ENCODE peak calls at places on chromosomes 11 and 22, in seven cellular contexts. I, T, U, P, J, Z and Y are unnamed samples.

GRCh38 chr11:37905707-37906417 is 1307.8 kb upstream of the RAG2 start:
- DNase-seq in I (no peak), T (no peak), U (no peak), P (no peak), J (no peak), Z (no peak), Y (no peak)

GRCh38 chr11:74581954-74582547 is 10.3 kb upstream of the POLD3 start:
- DNase-seq in I (no peak), T (no peak), U (no peak), P (no peak), J (no peak), Z (no peak), Y (no peak)

GRCh38 chr11:2101171-2101675 is 38.0 kb downstream of the IGF2 start:
- DNase-seq in I (no peak), T (no peak), U (no peak), P (no peak), J (no peak), Z (no peak), Y (no peak)

GRCh38 chr11:116691779-116692178 is 81.0 kb downstream of the BUD13 start:
- DNase-seq in I (peak), T (no peak), U (peak), P (peak), J (peak), Z (peak), Y (no peak)

GRCh38 chr11:73271936-73272679 is at the start of gene P2RY6:
- DNase-seq in I (peak), T (peak), U (peak), P (peak), J (no peak), Z (no peak), Y (no peak)

GRCh38 chr11:116073854-116074837 is 569.9 kb upstream of the CADM1 start:
- DNase-seq in I (no peak), T (no peak), U (no peak), P (peak), J (peak), Z (no peak), Y (peak)

GRCh38 chr11:68979931-68980775 is 633 bp downstream of the MRGPRD start:
- DNase-seq in I (no peak), T (no peak), U (no peak), P (peak), J (no peak), Z (no peak), Y (no peak)

GRCh38 chr22:39414886-39415285 is 15.3 kb downstream of the TAB1 start:
- DNase-seq in I (peak), T (no peak), U (no peak), P (no peak), J (peak), Z (no peak), Y (no peak)

GRCh38 chr11:42239102-42239501 is 779.6 kb upstream of the LRRC4C start:
- DNase-seq in I (no peak), T (no peak), U (peak), P (no peak), J (no peak), Z (no peak), Y (no peak)

GRCh38 chr11:87198266-87198881 is 160.6 kb downstream of the TMEM135 start:
- DNase-seq in I (no peak), T (no peak), U (no peak), P (no peak), J (no peak), Z (no peak), Y (no peak)

GRCh38 chr11:95736268-95737208 is 53.0 kb downstream of the FAM76B start:
- DNase-seq in I (no peak), T (no peak), U (no peak), P (no peak), J (peak), Z (no peak), Y (no peak)

GRCh38 chr11:43790444-43790794 is 90.2 kb upstream of the ALKBH3 start:
- DNase-seq in I (no peak), T (no peak), U (no peak), P (no peak), J (no peak), Z (no peak), Y (no peak)

GRCh38 chr11:70156291-70157037 is 46.6 kb upstream of the FADD start:
- DNase-seq in I (no peak), T (no peak), U (no peak), P (no peak), J (peak), Z (no peak), Y (no peak)

GRCh38 chr22:19317865-19318264 is 26.3 kb upstream of the CLTCL1 start:
- DNase-seq in I (no peak), T (no peak), U (no peak), P (no peak), J (no peak), Z (no peak), Y (no peak)

GRCh38 chr11:69704508-69705245 is 855 bp upstream of the FGF19 start:
- DNase-seq in I (no peak), T (no peak), U (peak), P (peak), J (no peak), Z (no peak), Y (no peak)

GRCh38 chr22:42726811-42727210 is 6.1 kb upstream of the A4GALT start:
- DNase-seq in I (no peak), T (peak), U (no peak), P (no peak), J (no peak), Z (no peak), Y (no peak)

GRCh38 chr11:92129811-92130210 is 94.8 kb upstream of the FAT3 start:
- DNase-seq in I (no peak), T (no peak), U (no peak), P (no peak), J (no peak), Z (no peak), Y (no peak)

GRCh38 chr11:1222491-1223345 is at the start of gene MUC5B:
- DNase-seq in I (peak), T (no peak), U (no peak), P (peak), J (peak), Z (no peak), Y (no peak)

GRCh38 chr11:96337541-96338530 is 5.2 kb downstream of the MAML2 start:
- DNase-seq in I (no peak), T (no peak), U (peak), P (no peak), J (peak), Z (peak), Y (peak)

GRCh38 chr11:6475936-6476335 is 2.2 kb upstream of the TRIM3 start:
- DNase-seq in I (no peak), T (no peak), U (no peak), P (peak), J (no peak), Z (no peak), Y (no peak)

GRCh38 chr22:21816787-21817496 is 50.5 kb downstream of the MAPK1 start:
- DNase-seq in I (no peak), T (peak), U (peak), P (no peak), J (no peak), Z (peak), Y (no peak)

GRCh38 chr11:106990322-106990721 is 28.0 kb downstream of the GUCY1A2 start:
- DNase-seq in I (no peak), T (no peak), U (no peak), P (no peak), J (peak), Z (no peak), Y (no peak)

GRCh38 chr11:28231475-28231874 is 123.3 kb downstream of the METTL15 start:
- DNase-seq in I (no peak), T (no peak), U (no peak), P (no peak), J (no peak), Z (no peak), Y (no peak)

GRCh38 chr22:19713650-19714319 is 518 bp upstream of the SEPTIN5 start:
- DNase-seq in I (peak), T (peak), U (no peak), P (peak), J (peak), Z (no peak), Y (no peak)

GRCh38 chr11:77062924-77063323 is 3.8 kb upstream of the CAPN5 start:
- DNase-seq in I (no peak), T (no peak), U (no peak), P (peak), J (no peak), Z (no peak), Y (no peak)

GRCh38 chr11:106133529-106133928 is 56.1 kb downstream of the AASDHPPT start:
- DNase-seq in I (no peak), T (no peak), U (no peak), P (no peak), J (no peak), Z (no peak), Y (no peak)

GRCh38 chr22:46454910-46455269 is 82.5 kb downstream of the CELSR1 start:
- DNase-seq in I (no peak), T (peak), U (no peak), P (no peak), J (no peak), Z (no peak), Y (no peak)